ENCODE peak calls at places on chromosomes 2 and 18, in five cellular contexts. S, Q, W, D and Z are unnamed samples.

GRCh38 chr18:13455960-13456471 is 237.5 kb downstream of the LDLRAD4 start:
- DNase-seq in Q (no peak), D (no peak), S (no peak), W (no peak), Z (no peak)

GRCh38 chr2:210309546-210310233 is 5.3 kb downstream of the MYL1 start:
- DNase-seq in S (no peak), Q (no peak), W (no peak), D (no peak), Z (no peak)

GRCh38 chr2:98160574-98160973 is 73.6 kb downstream of the VWA3B start:
- DNase-seq in S (no peak), D (no peak), W (no peak), Q (no peak), Z (no peak)

GRCh38 chr2:53437371-53437770 is 330.2 kb upstream of the CHAC2 start:
- DNase-seq in S (peak; percentile 21), Q (no peak), D (no peak), W (no peak), Z (no peak)

GRCh38 chr2:111250448-111251030 is 129.8 kb downstream of the BCL2L11 start:
- DNase-seq in Q (no peak), S (peak; percentile 28), W (no peak), D (no peak), Z (no peak)

GRCh38 chr2:23900133-23900926 is 26.6 kb downstream of the ATAD2B start:
- DNase-seq in Q (no peak), D (no peak), S (peak; percentile 69), W (no peak), Z (no peak)

GRCh38 chr2:26584656-26585055 is 56.5 kb downstream of the CIB4 start:
- DNase-seq in S (no peak), D (no peak), Q (no peak), W (no peak), Z (no peak)

GRCh38 chr2:231299267-231299666 is 96.2 kb upstream of the B3GNT7 start:
- DNase-seq in S (no peak), Q (no peak), W (no peak), D (no peak), Z (no peak)

GRCh38 chr2:35503738-35504160 is 851.8 kb upstream of the CRIM1 start:
- DNase-seq in Q (no peak), D (no peak), W (no peak), S (no peak), Z (no peak)

GRCh38 chr2:198874502-198874858 is 583.3 kb downstream of the SATB2 start:
- DNase-seq in Q (no peak), W (no peak), D (peak; percentile 31), S (peak; percentile 7), Z (no peak)

GRCh38 chr2:130339885-130340745 is 2.6 kb upstream of the IMP4 start:
- DNase-seq in W (peak; percentile 6), D (no peak), S (no peak), Q (no peak), Z (no peak)

GRCh38 chr18:74796928-74797576 is 199.4 kb downstream of the ZNF407 start:
- DNase-seq in W (peak; percentile 24), S (peak; percentile 79), Q (no peak), D (peak; percentile 82), Z (no peak)

GRCh38 chr18:74803769-74804168 is 206.1 kb downstream of the ZNF407 start:
- DNase-seq in D (no peak), Q (no peak), W (no peak), S (no peak), Z (no peak)

GRCh38 chr18:74803117-74803516 is 205.4 kb downstream of the ZNF407 start:
- DNase-seq in D (no peak), S (no peak), W (no peak), Q (no peak), Z (no peak)

GRCh38 chr18:74797577-74798151 is 200.0 kb downstream of the ZNF407 start:
- DNase-seq in W (no peak), Q (no peak), D (no peak), S (no peak), Z (no peak)

GRCh38 chr18:74800098-74800497 is 202.4 kb downstream of the ZNF407 start:
- DNase-seq in S (no peak), W (no peak), Q (no peak), D (no peak), Z (no peak)
- H3K4me3 ChIP-seq in S (no peak overlapping the region), W (no peak overlapping the region), Q (no peak overlapping the region), D (no peak overlapping the region), Z (no peak overlapping the region)

DNA sequence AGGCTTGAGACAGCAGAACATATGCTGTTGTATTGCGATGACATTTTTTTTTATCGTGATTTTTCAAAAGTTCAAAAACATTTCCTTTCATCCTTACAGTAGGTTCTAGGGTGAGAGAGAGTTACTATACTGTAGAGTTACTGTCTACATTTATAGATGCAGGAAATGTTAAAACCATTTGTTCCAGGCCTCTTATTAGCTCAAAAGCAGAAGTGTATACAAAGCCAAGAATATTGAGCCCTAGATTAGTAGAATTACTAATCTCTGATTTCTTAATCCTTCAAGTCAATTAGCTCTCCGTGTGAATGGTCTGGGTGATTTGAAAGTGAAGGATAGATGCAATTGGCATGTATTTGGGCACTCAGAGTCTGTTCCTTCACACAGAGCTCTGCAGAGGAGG is 73.1 kb downstream of the MAPRE2 start:
- DNase-seq in S (no peak), W (no peak), D (no peak), Q (no peak), Z (no peak)
- TF ChIP-seq CTCF in S (no peak), W (no peak), D (no peak), Q (no peak), Z (no peak)

GRCh38 chr2:226671177-226671676 is 128.4 kb downstream of the IRS1 start:
- DNase-seq in D (peak; percentile 19), S (no peak), W (peak; percentile 29), Q (no peak), Z (no peak)

GRCh38 chr2:226677080-226677479 is 122.5 kb downstream of the IRS1 start:
- DNase-seq in S (no peak), Q (no peak), W (no peak), D (no peak), Z (no peak)

GRCh38 chr2:226676618-226677017 is 123.0 kb downstream of the IRS1 start:
- DNase-seq in W (no peak), S (no peak), D (no peak), Q (no peak), Z (no peak)

GRCh38 chr2:226673314-226673723 is 126.3 kb downstream of the IRS1 start:
- DNase-seq in S (peak; percentile 94), Q (no peak), W (peak; percentile 52), D (no peak), Z (no peak)

DNA sequence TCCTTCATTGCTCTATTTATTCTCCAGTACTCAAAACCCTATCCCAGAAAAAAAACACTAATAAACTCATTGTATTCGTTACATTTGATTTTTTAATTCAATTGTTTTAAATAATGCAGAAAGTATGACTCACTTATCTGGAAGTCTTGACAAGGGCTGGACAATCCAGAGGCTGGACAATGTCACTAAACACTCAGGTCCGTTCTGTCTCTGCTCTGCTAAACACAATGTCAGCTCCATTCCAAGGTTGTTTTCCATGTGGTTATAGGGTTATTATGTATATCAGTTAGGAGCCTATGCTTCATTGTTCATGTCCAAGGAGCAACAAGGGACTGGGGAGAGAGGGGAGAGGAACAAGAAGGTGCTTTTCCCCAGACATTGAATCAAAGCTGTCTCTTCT is 125.5 kb downstream of the IRS1 start:
- DNase-seq in Q (no peak), W (no peak), S (no peak), D (no peak), Z (no peak)
- H3K27me3 ChIP-seq in Q (no peaks in the 10 kb centered on the region), W (no peaks in the 10 kb centered on the region), S (no peaks in the 10 kb centered on the region), D (no peaks in the 10 kb centered on the region), Z (no peaks in the 10 kb centered on the region)

GRCh38 chr2:232310690-232311089 is 67.9 kb upstream of the ALPP start:
- DNase-seq in D (no peak), Q (no peak), W (no peak), S (no peak), Z (no peak)

GRCh38 chr2:232309592-232309991 is 69.0 kb upstream of the ALPP start:
- DNase-seq in Q (no peak), S (no peak), W (no peak), D (no peak), Z (no peak)

GRCh38 chr2:232308986-232309385 is 69.6 kb upstream of the ALPP start:
- DNase-seq in Q (no peak), W (no peak), S (no peak), D (no peak), Z (no peak)

GRCh38 chr2:232307854-232308253 is 70.7 kb upstream of the ALPP start:
- DNase-seq in W (no peak), S (no peak), D (no peak), Q (no peak), Z (no peak)

GRCh38 chr2:232310189-232310588 is 68.4 kb upstream of the ALPP start:
- DNase-seq in Q (no peak), S (no peak), W (no peak), D (no peak), Z (no peak)
- H3K4me3 ChIP-seq in Q (no peak overlapping the region), S (no peak overlapping the region), W (no peak overlapping the region), D (no peak overlapping the region), Z (no peak overlapping the region)

DNA sequence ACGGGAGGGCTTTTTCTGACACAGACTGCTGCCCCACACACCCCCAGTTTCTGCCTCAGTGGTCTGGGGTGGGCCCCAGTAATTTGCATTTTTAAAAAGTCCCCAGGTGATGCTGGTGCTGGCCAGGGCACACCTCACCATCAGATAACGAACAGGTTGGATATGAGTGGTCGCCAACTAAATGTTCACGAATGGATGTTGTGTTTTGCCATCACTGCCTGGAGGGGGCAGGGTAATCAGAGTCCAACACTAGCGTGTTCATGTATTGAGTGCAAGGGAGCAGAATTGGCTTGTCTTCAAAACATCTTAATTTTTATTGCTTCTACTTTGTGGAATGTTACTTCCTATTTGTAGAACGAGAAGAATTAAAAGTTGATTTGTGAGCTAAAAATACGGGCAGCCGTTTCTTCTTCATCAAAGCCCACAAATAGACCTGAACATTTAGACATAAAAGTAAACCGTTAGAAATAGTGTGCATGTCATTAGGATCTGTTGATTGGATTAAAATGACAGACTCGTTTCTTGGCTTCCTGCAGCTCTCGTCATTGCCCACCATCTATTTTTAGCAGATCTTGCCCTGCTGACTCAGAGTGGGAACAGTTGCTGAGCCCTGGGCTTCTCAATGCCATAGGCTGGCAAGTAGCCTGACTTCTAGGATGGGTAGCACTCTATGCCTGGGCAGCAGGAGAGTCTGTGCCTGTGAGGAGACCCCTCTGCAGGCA is 45.2 kb downstream of the NCK2 start:
- DNase-seq in D (peak; percentile 74), S (peak; percentile 74), W (no peak), Q (peak; percentile 54), Z (no peak)
- TF ChIP-seq CTCF in D (peak; percentile 20), S (peak; percentile 1), W (no peak), Q (no peak), Z (no peak)

DNA sequence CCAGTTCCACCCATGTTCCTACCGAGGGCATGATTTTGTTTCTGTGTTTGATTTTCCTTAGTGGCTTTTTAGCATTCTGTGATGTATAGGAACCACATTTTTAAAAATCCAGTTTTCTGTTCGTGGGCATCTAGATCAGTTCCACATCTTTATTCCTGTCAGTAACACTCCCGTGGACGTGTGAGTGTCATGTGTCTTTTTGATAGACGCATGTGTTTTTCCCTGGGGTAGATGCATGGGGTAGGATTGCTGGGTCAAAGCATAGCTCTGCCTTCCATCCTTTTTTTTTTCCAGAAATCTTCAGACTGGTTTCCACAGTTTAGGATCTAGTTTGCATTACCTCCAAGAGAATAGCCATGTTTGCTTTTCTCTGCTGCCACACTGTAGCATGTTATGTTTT is 38.7 kb downstream of the CCDC74A start:
- DNase-seq in S (no peak), Q (no peak), W (no peak), D (no peak), Z (no peak)
- H3K27me3 ChIP-seq in S (peaks cover 7% of the 10 kb centered on the region), Q (no peaks in the 10 kb centered on the region), W (no peaks in the 10 kb centered on the region), D (no peaks in the 10 kb centered on the region), Z (no peaks in the 10 kb centered on the region)